ENCODE peak calls at places on chromosomes 3 and 15, in eight cellular contexts. W is CD4-positive, alpha-beta memory T cell; K is esophagus squamous epithelium; I is LHCN-M2; M is thoracic aorta; R is HT1080; L is substantia nigra; O is NCI-H345. S is an unnamed sample.

GRCh38 chr15:101303408-101303807 is 8.4 kb upstream of the SNRPA1 start:
- DNase-seq in W (no peak), K (no peak), I (no peak), M (no peak), R (no peak), L (no peak), O (no peak), S (no peak)

GRCh38 chr3:74850381-74850780 is 235.9 kb upstream of the CNTN3 start:
- DNase-seq in W (no peak), K (no peak), I (no peak), M (no peak), R (no peak), L (no peak), O (no peak), S (no peak)

GRCh38 chr3:144636833-144637232 is 665.2 kb downstream of the DIPK2A start:
- DNase-seq in W (no peak), K (no peak), I (peak), M (no peak), R (peak), L (no peak), O (no peak), S (no peak)

GRCh38 chr15:76208786-76209424 is 102.4 kb downstream of the ETFA start:
- DNase-seq in W (no peak), K (no peak), I (peak), M (no peak), R (no peak), L (no peak), O (peak), S (peak)

GRCh38 chr15:90878660-90879059 is 5.6 kb upstream of the FES start:
- DNase-seq in W (no peak), K (no peak), I (no peak), M (no peak), R (no peak), L (no peak), O (no peak), S (peak)

GRCh38 chr3:66819993-66820501 is 178.1 kb upstream of the KBTBD8 start:
- DNase-seq in W (no peak), K (no peak), I (no peak), M (no peak), R (peak), L (peak), O (no peak), S (no peak)

GRCh38 chr3:188527389-188527788 is 373.4 kb downstream of the LPP start:
- DNase-seq in W (no peak), K (no peak), I (no peak), M (no peak), R (no peak), L (no peak), O (no peak), S (no peak)

GRCh38 chr3:194062825-194063224 is 73.1 kb upstream of the HES1 start:
- DNase-seq in W (no peak), K (no peak), I (no peak), M (no peak), R (no peak), L (no peak), O (no peak), S (no peak)

GRCh38 chr3:197317250-197317963 is 19.0 kb upstream of the DLG1 start:
- DNase-seq in W (no peak), K (no peak), I (peak), M (no peak), R (peak), L (no peak), O (no peak), S (no peak)

GRCh38 chr15:68186671-68187397 is 18.3 kb downstream of the CALML4 start:
- DNase-seq in W (no peak), K (no peak), I (peak), M (no peak), R (peak), L (no peak), O (no peak), S (no peak)

GRCh38 chr15:48939686-48940085 is 24.0 kb downstream of the SHC4 start:
- DNase-seq in W (no peak), K (no peak), I (peak), M (no peak), R (peak), L (no peak), O (no peak), S (no peak)

GRCh38 chr3:28224430-28224829 is 17.0 kb upstream of the CMC1 start:
- DNase-seq in W (no peak), K (no peak), I (no peak), M (no peak), R (no peak), L (no peak), O (no peak), S (peak)

GRCh38 chr3:186857743-186858142 is 15.2 kb downstream of the ADIPOQ start:
- DNase-seq in W (no peak), K (no peak), I (no peak), M (no peak), R (no peak), L (no peak), O (no peak), S (no peak)

GRCh38 chr3:168001244-168001643 is 94.5 kb downstream of the GOLIM4 start:
- DNase-seq in W (no peak), K (no peak), I (peak), M (no peak), R (no peak), L (no peak), O (no peak), S (no peak)

GRCh38 chr15:36911322-36911944 is 188.9 kb downstream of the MEIS2 start:
- DNase-seq in W (no peak), K (no peak), I (peak), M (no peak), R (peak), L (no peak), O (no peak), S (no peak)

GRCh38 chr3:126878664-126879063 is 104.3 kb upstream of the PLXNA1 start:
- DNase-seq in W (no peak), K (no peak), I (no peak), M (no peak), R (no peak), L (no peak), O (no peak), S (no peak)

GRCh38 chr15:64816452-64816851 is 9.0 kb downstream of the PIF1 start:
- DNase-seq in W (no peak), K (no peak), I (no peak), M (no peak), R (no peak), L (no peak), O (no peak), S (no peak)

GRCh38 chr3:15519096-15519495 is 2.4 kb downstream of the COLQ start:
- DNase-seq in W (no peak), K (no peak), I (no peak), M (no peak), R (no peak), L (no peak), O (no peak), S (no peak)

GRCh38 chr15:51075364-51075763 is 19.3 kb downstream of the TNFAIP8L3 start:
- DNase-seq in W (no peak), K (no peak), I (no peak), M (peak), R (no peak), L (peak), O (no peak), S (no peak)

GRCh38 chr15:64004582-64004981 is 41.7 kb downstream of the DAPK2 start:
- DNase-seq in W (no peak), K (no peak), I (peak), M (no peak), R (peak), L (no peak), O (no peak), S (no peak)

GRCh38 chr3:151806838-151807237 is 7.1 kb upstream of the AADAC start:
- DNase-seq in W (no peak), K (no peak), I (no peak), M (no peak), R (no peak), L (no peak), O (no peak), S (no peak)

GRCh38 chr15:79844221-79844620 is 52.6 kb downstream of the MTHFS start:
- DNase-seq in W (no peak), K (no peak), I (peak), M (no peak), R (peak), L (peak), O (no peak), S (no peak)

GRCh38 chr15:33201376-33202189 is 7.1 kb upstream of the FMN1 start:
- DNase-seq in W (peak), K (no peak), I (peak), M (no peak), R (peak), L (peak), O (peak), S (peak)

GRCh38 chr3:134590766-134591165 is 60.1 kb downstream of the KY start:
- DNase-seq in W (no peak), K (no peak), I (peak), M (no peak), R (no peak), L (no peak), O (no peak), S (no peak)

GRCh38 chr3:182465301-182466185 is 327.8 kb upstream of the ATP11B start:
- DNase-seq in W (no peak), K (no peak), I (no peak), M (no peak), R (no peak), L (no peak), O (peak), S (no peak)

GRCh38 chr3:125213946-125214542 is 1.5 kb upstream of the SLC12A8 start:
- DNase-seq in W (no peak), K (no peak), I (no peak), M (no peak), R (no peak), L (no peak), O (no peak), S (no peak)

GRCh38 chr3:48472673-48472922 is 26.1 kb downstream of the ATRIP start:
- DNase-seq in W (no peak), K (no peak), I (no peak), M (no peak), R (no peak), L (no peak), O (no peak), S (no peak)

GRCh38 chr15:63093486-63094205 is 28.0 kb upstream of the LACTB start:
- DNase-seq in W (peak), K (no peak), I (peak), M (peak), R (peak), L (peak), O (peak), S (peak)

GRCh38 chr3:152315623-152316022 is 46.9 kb downstream of the MBNL1 start:
- DNase-seq in W (no peak), K (no peak), I (no peak), M (no peak), R (no peak), L (no peak), O (no peak), S (no peak)

GRCh38 chr3:133941390-133941789 is 45.7 kb upstream of the RAB6B start:
- DNase-seq in W (no peak), K (no peak), I (peak), M (no peak), R (peak), L (no peak), O (no peak), S (no peak)

GRCh38 chr3:64209866-64210609 is 15.2 kb downstream of the PRICKLE2 start:
- DNase-seq in W (no peak), K (no peak), I (no peak), M (peak), R (peak), L (peak), O (no peak), S (no peak)

GRCh38 chr15:100766225-100767001 is 113.2 kb upstream of the ALDH1A3 start:
- DNase-seq in W (no peak), K (no peak), I (no peak), M (no peak), R (no peak), L (no peak), O (no peak), S (no peak)

GRCh38 chr15:70096215-70096974 is 1.3 kb downstream of the TLE3 start:
- DNase-seq in W (peak), K (no peak), I (peak), M (no peak), R (peak), L (peak), O (peak), S (peak)

GRCh38 chr15:100043732-100044131 is 298.0 kb downstream of the ADAMTS17 start:
- DNase-seq in W (no peak), K (no peak), I (no peak), M (no peak), R (no peak), L (no peak), O (no peak), S (no peak)

GRCh38 chr3:10951295-10951926 is 41.1 kb upstream of the SLC6A1 start:
- DNase-seq in W (no peak), K (no peak), I (no peak), M (no peak), R (no peak), L (no peak), O (no peak), S (no peak)

GRCh38 chr3:168034152-168034928 is 61.4 kb downstream of the GOLIM4 start:
- DNase-seq in W (no peak), K (no peak), I (peak), M (no peak), R (peak), L (no peak), O (no peak), S (no peak)

GRCh38 chr3:44396200-44397171 is 57.9 kb downstream of the TCAIM start:
- DNase-seq in W (no peak), K (no peak), I (no peak), M (no peak), R (no peak), L (no peak), O (peak), S (no peak)

GRCh38 chr3:52195823-52196331 is 2.1 kb upstream of the ALAS1 start:
- DNase-seq in W (no peak), K (no peak), I (peak), M (no peak), R (peak), L (no peak), O (no peak), S (no peak)

GRCh38 chr3:152998554-152998953 is 163.5 kb upstream of the RAP2B start:
- DNase-seq in W (no peak), K (no peak), I (no peak), M (no peak), R (no peak), L (no peak), O (no peak), S (no peak)

S was measured in activated CD8-positive, alpha-beta T cell treated with anti-CD3 and anti-CD28 coated beads for 36 hours.